ENCODE peak calls at places on chromosomes 12 and 14, in four cellular contexts. H, C, B and R are unnamed samples.

GRCh38 chr12:110444455-110444854 is 5.7 kb downstream of the ARPC3 start:
- DNase-seq in H (no peak), C (no peak), B (no peak), R (no peak)

GRCh38 chr14:72666610-72667009 is 227.3 kb downstream of the DPF3 start:
- DNase-seq in H (peak), C (peak), B (peak), R (peak)

GRCh38 chr12:77686760-77687159 is 143.9 kb upstream of the NAV3 start:
- DNase-seq in H (no peak), C (peak), B (peak), R (peak)

GRCh38 chr12:45674583-45674982 is 54.9 kb upstream of the ARID2 start:
- DNase-seq in H (peak), C (peak), B (peak), R (peak)

GRCh38 chr14:61575751-61576150 is 119.6 kb upstream of the HIF1A start:
- DNase-seq in H (no peak), C (no peak), B (no peak), R (no peak)

GRCh38 chr12:4703676-4704075 is 16.5 kb upstream of the GALNT8 start:
- DNase-seq in H (no peak), C (no peak), B (no peak), R (no peak)

GRCh38 chr12:90854136-90854689 is 100.8 kb downstream of the CCER1 start:
- DNase-seq in H (peak), C (peak), B (peak), R (peak)

GRCh38 chr12:110073049-110073831 is 24.9 kb upstream of the C12orf76 start:
- DNase-seq in H (no peak), C (no peak), B (no peak), R (no peak)

GRCh38 chr12:62468394-62468793 is 1.8 kb downstream of the MON2 start:
- DNase-seq in H (no peak), C (no peak), B (no peak), R (no peak)

GRCh38 chr12:15014708-15015107 is 41.9 kb downstream of the PDE6H start:
- DNase-seq in H (no peak), C (no peak), B (no peak), R (no peak)

GRCh38 chr14:89399594-89400068 is 17.4 kb downstream of the FOXN3 start:
- DNase-seq in H (no peak), C (peak), B (peak), R (peak)

GRCh38 chr14:105346880-105347586 is 32.5 kb downstream of the PACS2 start:
- DNase-seq in H (no peak), C (no peak), B (no peak), R (no peak)

GRCh38 chr12:98754095-98754494 is 109.0 kb downstream of the APAF1 start:
- DNase-seq in H (peak), C (peak), B (no peak), R (peak)

GRCh38 chr14:24351517-24351916 is 11.7 kb upstream of the RIPK3 start:
- DNase-seq in H (peak), C (peak), B (peak), R (peak)

GRCh38 chr12:121708313-121709063 is 4.1 kb upstream of the TMEM120B start:
- DNase-seq in H (no peak), C (no peak), B (no peak), R (no peak)

GRCh38 chr14:69553221-69553620 is 21.4 kb downstream of the CCDC177 start:
- DNase-seq in H (peak), C (peak), B (peak), R (peak)

GRCh38 chr14:33646692-33647260 is 304.1 kb downstream of the EGLN3 start:
- DNase-seq in H (peak), C (peak), B (peak), R (peak)

GRCh38 chr12:101951002-101951670 is 73.8 kb downstream of the DRAM1 start:
- DNase-seq in H (no peak), C (no peak), B (no peak), R (no peak)

GRCh38 chr12:127774828-127775227 is 492.1 kb upstream of the TMEM132C start:
- DNase-seq in H (no peak), C (no peak), B (no peak), R (no peak)

GRCh38 chr12:75816892-75817291 is 214.7 kb downstream of the PHLDA1 start:
- DNase-seq in H (peak), C (peak), B (peak), R (peak)

GRCh38 chr12:14928946-14929345 is 9.4 kb downstream of the ERP27 start:
- DNase-seq in H (no peak), C (no peak), B (no peak), R (peak)

GRCh38 chr14:73246387-73247150 is 9.3 kb downstream of the PAPLN start:
- DNase-seq in H (no peak), C (no peak), B (no peak), R (no peak)

GRCh38 chr14:105855893-105856675 is 329.7 kb downstream of the TMEM121 start:
- DNase-seq in H (no peak), C (no peak), B (no peak), R (no peak)

GRCh38 chr14:57085801-57086200 is 182.9 kb downstream of the EXOC5 start:
- DNase-seq in H (no peak), C (no peak), B (no peak), R (no peak)

GRCh38 chr12:52202361-52203078 is 10.7 kb upstream of the KRT80 start:
- DNase-seq in H (no peak), C (no peak), B (peak), R (peak)

GRCh38 chr12:46702581-46703344 is 123.0 kb downstream of the SLC38A4 start:
- DNase-seq in H (peak), C (peak), B (peak), R (peak)

GRCh38 chr12:90253674-90254181 is 545.1 kb upstream of the ATP2B1 start:
- DNase-seq in H (peak), C (peak), B (peak), R (peak)

GRCh38 chr12:131097247-131098177 is 143.8 kb downstream of the ADGRD1 start:
- DNase-seq in H (no peak), C (no peak), B (no peak), R (no peak)

GRCh38 chr12:13745100-13745678 is 236.2 kb downstream of the GRIN2B start:
- DNase-seq in H (no peak), C (no peak), B (no peak), R (no peak)

GRCh38 chr12:59093090-59093489 is 172.8 kb upstream of the LRIG3 start:
- DNase-seq in H (no peak), C (peak), B (peak), R (no peak)

GRCh38 chr12:87728936-87729593 is 300.1 kb downstream of the C12orf50 start:
- DNase-seq in H (no peak), C (peak), B (no peak), R (no peak)

GRCh38 chr14:70934502-70935134 is 27.4 kb downstream of the PCNX1 start:
- DNase-seq in H (peak), C (peak), B (peak), R (peak)

GRCh38 chr14:34212574-34212973 is 249.5 kb downstream of the SPTSSA start:
- DNase-seq in H (no peak), C (no peak), B (no peak), R (no peak)

GRCh38 chr12:46942579-46942978 is 116.8 kb upstream of the SLC38A4 start:
- DNase-seq in H (no peak), C (no peak), B (no peak), R (peak)

GRCh38 chr12:123076604-123077297 is 74.1 kb downstream of the PITPNM2 start:
- DNase-seq in H (no peak), C (peak), B (no peak), R (no peak)

GRCh38 chr12:112103758-112104504 is 4.7 kb downstream of the NAA25 start:
- DNase-seq in H (no peak), C (peak), B (no peak), R (no peak)

GRCh38 chr14:30298266-30298795 is 260.6 kb upstream of the G2E3 start:
- DNase-seq in H (no peak), C (no peak), B (no peak), R (no peak)

GRCh38 chr12:92398565-92399309 is 253.1 kb upstream of the BTG1 start:
- DNase-seq in H (no peak), C (no peak), B (no peak), R (no peak)

GRCh38 chr12:62846506-62846905 is 88.4 kb downstream of the PPM1H start:
- DNase-seq in H (no peak), C (peak), B (peak), R (no peak)

GRCh38 chr12:7935773-7936581 is at the start of gene SLC2A3:
- DNase-seq in H (peak), C (peak), B (peak), R (peak)

GRCh38 chr12:7934560-7935463 is 1.2 kb downstream of the SLC2A3 start:
- DNase-seq in H (no peak), C (peak), B (peak), R (no peak)

GRCh38 chr12:7935464-7935772 is 569 bp downstream of the SLC2A3 start:
- DNase-seq in H (no peak), C (no peak), B (no peak), R (peak)

GRCh38 chr12:7934153-7934552 is 1.8 kb downstream of the SLC2A3 start:
- DNase-seq in H (no peak), C (peak), B (peak), R (no peak)

GRCh38 chr12:7933255-7933726 is 2.7 kb downstream of the SLC2A3 start:
- DNase-seq in H (peak), C (peak), B (peak), R (peak)
- H3K4me3 ChIP-seq in H (peak), C (peak), B (peak), R (peak)

GRCh38 chr12:118357327-118358007 is 15.2 kb downstream of the TAOK3 start:
- DNase-seq in H (peak), C (peak), B (no peak), R (peak)
- TF ChIP-seq CTCF in H (no peak), C (no peak), B (no peak), R (no peak)

GRCh38 chr14:65349100-65349499 is 63.4 kb upstream of the FUT8 start:
- DNase-seq in H (no peak), C (no peak), B (peak), R (peak)

GRCh38 chr14:65354715-65355114 is 57.8 kb upstream of the FUT8 start:
- DNase-seq in H (no peak), C (no peak), B (no peak), R (no peak)

GRCh38 chr14:65352964-65353530 is 59.5 kb upstream of the FUT8 start:
- DNase-seq in H (no peak), C (no peak), B (no peak), R (no peak)

GRCh38 chr14:65354131-65354530 is 58.4 kb upstream of the FUT8 start:
- DNase-seq in H (no peak), C (no peak), B (no peak), R (no peak)

GRCh38 chr14:65351493-65352224 is 60.9 kb upstream of the FUT8 start:
- DNase-seq in H (no peak), C (no peak), B (no peak), R (no peak)
- H3K4me3 ChIP-seq in H (no peak), C (no peak), B (no peak), R (no peak)

GRCh38 chr12:95790912-95791849 is 617 bp upstream of the NTN4 start:
- DNase-seq in H (no peak), C (no peak), B (peak), R (no peak)

GRCh38 chr12:95787274-95787814 is 3.2 kb downstream of the NTN4 start:
- DNase-seq in H (no peak), C (no peak), B (no peak), R (no peak)

GRCh38 chr12:95788637-95789036 is 1.9 kb downstream of the NTN4 start:
- DNase-seq in H (peak), C (peak), B (peak), R (peak)

GRCh38 chr12:95790025-95790911 is at the start of gene NTN4:
- DNase-seq in H (peak), C (peak), B (peak), R (no peak)

GRCh38 chr12:95789126-95790024 is 1.2 kb downstream of the NTN4 start:
- DNase-seq in H (no peak), C (no peak), B (no peak), R (no peak)
- TF ChIP-seq CTCF in H (no peak), C (no peak), B (no peak), R (no peak)

GRCh38 chr12:113472191-113473190 is 820 bp upstream of the LHX5 start:
- DNase-seq in H (no peak), C (no peak), B (no peak), R (no peak)
- H3K4me3 ChIP-seq in H (no peak), C (no peak), B (no peak), R (no peak)